ENCODE peak calls at places on chromosomes 11 and 22, in six cellular contexts. M is C1 segment of cervical spinal cord, L is adrenal gland, D is EH, O is anterior cingulate cortex, T is cardiac muscle cell. R is an unnamed sample.

GRCh38 chr11:69654660-69655478 is 13.9 kb downstream of the CCND1 start:
- DNase-seq in M (no peak), L (peak; percentile 61), D (peak; percentile 55), O (no peak), T (no peak), R (no peak)

GRCh38 chr11:120784566-120785251 is 239.2 kb upstream of the TBCEL start:
- DNase-seq in M (no peak), L (no peak), D (no peak), O (no peak), T (no peak), R (no peak)

GRCh38 chr11:27423125-27423524 is 49.5 kb downstream of the LGR4 start:
- DNase-seq in M (no peak), L (peak; percentile 63), D (peak; percentile 63), O (no peak), T (peak; percentile 97), R (no peak)

GRCh38 chr11:40328890-40329617 is 1130.4 kb downstream of the LRRC4C start:
- DNase-seq in M (no peak), L (peak; percentile 32), D (peak; percentile 100), O (no peak), T (peak; percentile 99), R (peak; percentile 60)

GRCh38 chr22:39332441-39333064 is 13.1 kb upstream of the RPL3 start:
- DNase-seq in M (no peak), L (peak; percentile 31), D (peak; percentile 79), O (no peak), T (peak; percentile 39), R (peak; percentile 67)

GRCh38 chr22:23227380-23227779 is 47.1 kb downstream of the BCR start:
- DNase-seq in M (no peak), L (peak; percentile 38), D (no peak), O (no peak), T (no peak), R (no peak)

GRCh38 chr11:71240865-71241691 is 11.3 kb downstream of the SHANK2 start:
- DNase-seq in M (no peak), L (peak; percentile 43), D (peak; percentile 95), O (no peak), T (peak; percentile 95), R (peak; percentile 70)

GRCh38 chr11:73759520-73760065 is 1.3 kb downstream of the RAB6A start:
- DNase-seq in M (no peak), L (no peak), D (peak; percentile 43), O (peak; percentile 17), T (peak; percentile 30), R (no peak)

GRCh38 chr22:22343603-22344276 is 99.2 kb downstream of the VPREB1 start:
- DNase-seq in M (no peak), L (no peak), D (no peak), O (no peak), T (no peak), R (no peak)

GRCh38 chr11:125423247-125423849 is 72.7 kb downstream of the FEZ1 start:
- DNase-seq in M (no peak), L (no peak), D (no peak), O (no peak), T (no peak), R (no peak)

GRCh38 chr22:44025171-44026065 is 1.3 kb downstream of the PARVB start:
- DNase-seq in M (no peak), L (peak; percentile 37), D (no peak), O (no peak), T (no peak), R (no peak)

GRCh38 chr22:49664891-49665290 is 162.8 kb downstream of the BRD1 start:
- DNase-seq in M (no peak), L (peak; percentile 18), D (no peak), O (no peak), T (no peak), R (no peak)

GRCh38 chr22:32531955-32532818 is 57.6 kb downstream of the FBXO7 start:
- DNase-seq in M (no peak), L (peak; percentile 57), D (peak; percentile 96), O (no peak), T (peak; percentile 92), R (peak; percentile 59)

GRCh38 chr11:1572200-1573076 is at the start of gene DUSP8:
- DNase-seq in M (peak; percentile 78), L (peak; percentile 89), D (peak; percentile 90), O (peak; percentile 93), T (peak; percentile 84), R (peak; percentile 95)

GRCh38 chr22:26570126-26570525 is 19.8 kb downstream of the TPST2 start:
- DNase-seq in M (no peak), L (no peak), D (no peak), O (peak; percentile 28), T (no peak), R (peak; percentile 60)

GRCh38 chr22:48869161-48869560 is 958.5 kb downstream of the BRD1 start:
- DNase-seq in M (no peak), L (no peak), D (no peak), O (no peak), T (no peak), R (no peak)

R was measured in body of pancreas.